ENCODE peak calls at places on chromosome 20, in six cellular contexts. N is cardiac muscle cell, E is GM23338, Z is WTC11, V is neural crest cell, G is MM.1S. R is an unnamed sample.

GRCh38 chr20:61099786-61100185 is 152.3 kb upstream of the CDH4 start:
- DNase-seq in N (no peak), E (no peak), Z (no peak), V (no peak), G (no peak), R (no peak)

GRCh38 chr20:4091332-4092135 is 76.2 kb upstream of the RNF24 start:
- DNase-seq in N (peak), E (peak), Z (peak), V (peak), G (no peak), R (no peak)

GRCh38 chr20:47113362-47114118 is 218.9 kb downstream of the EYA2 start:
- DNase-seq in N (peak), E (no peak), Z (no peak), V (no peak), G (no peak), R (no peak)

GRCh38 chr20:17808357-17808756 is 108.6 kb downstream of the BANF2 start:
- DNase-seq in N (peak), E (no peak), Z (no peak), V (peak), G (no peak), R (no peak)

GRCh38 chr20:41340327-41341055 is at the start of gene LPIN3:
- DNase-seq in N (peak), E (peak), Z (peak), V (peak), G (peak), R (peak)

GRCh38 chr20:25030649-25031026 is 27.3 kb downstream of the ACSS1 start:
- DNase-seq in N (no peak), E (no peak), Z (no peak), V (no peak), G (no peak), R (no peak)

GRCh38 chr20:32538526-32538918 is 46.6 kb downstream of the NOL4L start:
- DNase-seq in N (peak), E (peak), Z (peak), V (no peak), G (no peak), R (no peak)

GRCh38 chr20:3813758-3814581 is 6.4 kb upstream of the AP5S1 start:
- DNase-seq in N (no peak), E (no peak), Z (no peak), V (no peak), G (no peak), R (no peak)

GRCh38 chr20:2747676-2748235 is 52.7 kb downstream of the CPXM1 start:
- DNase-seq in N (no peak), E (no peak), Z (no peak), V (no peak), G (no peak), R (no peak)

DNA sequence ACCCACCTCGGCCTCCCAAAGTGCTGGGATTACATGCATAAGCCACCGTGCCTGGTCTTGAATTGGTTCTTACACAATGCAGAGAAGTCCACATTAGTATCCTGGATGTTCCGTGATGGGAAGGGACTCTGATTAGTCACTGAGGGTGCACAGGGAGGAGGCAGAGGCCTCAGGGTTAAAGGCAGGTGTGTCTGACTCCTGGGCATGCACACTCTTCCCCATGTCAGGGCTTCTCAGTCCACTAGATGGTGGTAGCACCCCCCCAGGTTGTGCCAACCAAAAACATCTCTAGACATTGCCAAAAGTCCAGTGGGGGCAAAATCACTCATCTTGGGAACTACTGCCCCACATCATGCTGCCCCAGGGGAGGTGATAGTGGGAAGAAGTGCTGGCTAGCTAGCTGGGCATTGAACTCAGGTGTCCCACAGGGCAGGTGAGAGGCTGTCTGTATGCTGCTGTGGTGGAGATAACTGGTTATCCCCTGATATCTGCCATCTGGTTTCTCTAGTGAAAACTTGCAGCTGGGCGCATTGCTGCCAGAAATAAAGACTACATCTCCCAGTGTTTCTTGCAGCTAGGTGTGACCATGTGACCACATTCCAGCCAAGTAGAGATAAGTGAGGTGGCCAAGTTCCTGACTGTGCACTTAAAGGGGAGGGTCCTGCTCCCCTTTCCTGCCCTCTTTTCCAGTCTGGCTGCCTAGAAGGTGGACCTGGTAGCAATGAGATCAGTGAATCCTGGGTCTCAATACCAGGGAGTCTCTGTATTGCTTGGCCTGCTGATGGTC is 8.4 kb upstream of the NSFL1C start:
- DNase-seq in N (no peak), E (peak), Z (no peak), V (no peak), G (peak), R (no peak)
- TF ChIP-seq CTCF in N (no peak), E (peak), Z (no peak), V (no peak), G (peak), R (no peak)

GRCh38 chr20:35466856-35467255 is 11.5 kb downstream of the CEP250 start:
- DNase-seq in N (no peak), E (no peak), Z (no peak), V (no peak), G (no peak), R (no peak)

GRCh38 chr20:35467339-35468224 is 12.2 kb downstream of the CEP250 start:
- DNase-seq in N (peak), E (no peak), Z (no peak), V (no peak), G (no peak), R (no peak)

GRCh38 chr20:35472209-35472608 is 16.8 kb downstream of the CEP250 start:
- DNase-seq in N (no peak), E (no peak), Z (no peak), V (no peak), G (no peak), R (no peak)

GRCh38 chr20:35465976-35466375 is 10.6 kb downstream of the CEP250 start:
- DNase-seq in N (no peak), E (no peak), Z (no peak), V (no peak), G (no peak), R (no peak)

GRCh38 chr20:35468671-35469334 is 13.4 kb downstream of the CEP250 start:
- DNase-seq in N (no peak), E (no peak), Z (no peak), V (no peak), G (no peak), R (no peak)
- TF ChIP-seq CTCF in N (no peak), E (no peak), Z (no peak), V (no peak), G (no peak), R (no peak)

GRCh38 chr20:62854121-62854520 is 7.5 kb downstream of the TCFL5 start:
- DNase-seq in N (no peak), E (no peak), Z (no peak), V (no peak), G (no peak), R (no peak)

GRCh38 chr20:62849431-62849830 is 12.2 kb downstream of the TCFL5 start:
- DNase-seq in N (no peak), E (no peak), Z (no peak), V (no peak), G (no peak), R (no peak)

GRCh38 chr20:62852841-62853240 is 8.8 kb downstream of the TCFL5 start:
- DNase-seq in N (no peak), E (no peak), Z (no peak), V (no peak), G (no peak), R (no peak)

GRCh38 chr20:62852196-62852595 is 9.4 kb downstream of the TCFL5 start:
- DNase-seq in N (no peak), E (no peak), Z (no peak), V (no peak), G (no peak), R (no peak)

GRCh38 chr20:62850333-62850974 is 11.2 kb downstream of the TCFL5 start:
- DNase-seq in N (no peak), E (peak), Z (peak), V (no peak), G (no peak), R (no peak)
- TF ChIP-seq CTCF in N (no peak), E (peak), Z (no peak), V (no peak), G (no peak), R (no peak)

GRCh38 chr20:23356203-23356602 is 5.6 kb downstream of the NXT1 start:
- DNase-seq in N (no peak), E (peak), Z (peak), V (no peak), G (no peak), R (no peak)
- TF ChIP-seq CTCF in N (no peak), E (peak), Z (no peak), V (no peak), G (no peak), R (no peak)

GRCh38 chr20:37848706-37849105 is 54.2 kb upstream of the VSTM2L start:
- DNase-seq in N (no peak), E (no peak), Z (no peak), V (no peak), G (no peak), R (no peak)

GRCh38 chr20:37850724-37851123 is 52.2 kb upstream of the VSTM2L start:
- DNase-seq in N (no peak), E (no peak), Z (no peak), V (no peak), G (no peak), R (no peak)

GRCh38 chr20:37853823-37854375 is 49.0 kb upstream of the VSTM2L start:
- DNase-seq in N (no peak), E (no peak), Z (no peak), V (no peak), G (no peak), R (no peak)

GRCh38 chr20:37849169-37849568 is 53.8 kb upstream of the VSTM2L start:
- DNase-seq in N (no peak), E (no peak), Z (no peak), V (no peak), G (no peak), R (no peak)

GRCh38 chr20:37852666-37853065 is 50.3 kb upstream of the VSTM2L start:
- DNase-seq in N (no peak), E (no peak), Z (no peak), V (no peak), G (no peak), R (no peak)
- TF ChIP-seq CTCF in N (no peak), E (no peak), Z (no peak), V (no peak), G (no peak), R (no peak)